ENCODE peak calls at places on chromosome 12, in nine cellular contexts. J, R, H, Q, O, K, D, X and S are unnamed samples.

GRCh38 chr12:16553457-16553856 is 52.5 kb downstream of the LMO3 start:
- DNase-seq in X (no peak), Q (no peak), K (no peak), J (no peak), D (no peak), O (no peak), R (no peak), H (no peak), S (no peak)

GRCh38 chr12:66548338-66549049 is 130.4 kb downstream of the GRIP1 start:
- DNase-seq in Q (no peak), K (no peak), R (no peak), X (no peak), J (no peak), O (no peak), D (no peak), H (peak), S (no peak)

GRCh38 chr12:112418596-112419268 is at the start of gene PTPN11:
- DNase-seq in R (peak), H (peak), Q (peak), D (peak), X (peak), O (peak), J (peak), K (peak), S (peak)

GRCh38 chr12:5015711-5016492 is 27.8 kb upstream of the KCNA5 start:
- DNase-seq in J (no peak), D (no peak), H (no peak), X (no peak), R (no peak), O (no peak), K (no peak), Q (no peak), S (no peak)

GRCh38 chr12:117498880-117499279 is 137.5 kb upstream of the NOS1 start:
- DNase-seq in H (no peak), X (no peak), J (no peak), Q (no peak), K (no peak), D (no peak), O (no peak), R (no peak), S (no peak)

GRCh38 chr12:68587448-68587873 is 23.2 kb upstream of the RAP1B start:
- DNase-seq in R (no peak), O (no peak), X (no peak), K (no peak), Q (no peak), J (no peak), H (peak), D (no peak), S (no peak)

GRCh38 chr12:89189448-89189847 is 162.9 kb downstream of the DUSP6 start:
- DNase-seq in D (no peak), R (no peak), O (no peak), Q (no peak), K (no peak), H (no peak), X (no peak), J (no peak), S (no peak)

GRCh38 chr12:96033549-96034389 is 1.6 kb downstream of the LTA4H start:
- DNase-seq in K (no peak), D (no peak), R (no peak), J (no peak), O (no peak), H (no peak), Q (no peak), X (peak), S (no peak)

GRCh38 chr12:90238872-90239271 is 530.2 kb upstream of the ATP2B1 start:
- DNase-seq in R (no peak), O (no peak), X (no peak), D (no peak), H (no peak), K (no peak), J (no peak), Q (no peak), S (no peak)

GRCh38 chr12:124395284-124395752 is 100.4 kb downstream of the RFLNA start:
- DNase-seq in K (no peak), H (no peak), D (peak), R (no peak), O (no peak), Q (no peak), X (no peak), J (no peak), S (no peak)

GRCh38 chr12:101209319-101210302 is at the start of gene SLC5A8:
- DNase-seq in K (no peak), J (no peak), D (peak), Q (no peak), R (no peak), O (no peak), X (no peak), H (no peak), S (no peak)

GRCh38 chr12:111505601-111506036 is 93.5 kb downstream of the ATXN2 start:
- DNase-seq in J (no peak), K (no peak), Q (no peak), D (no peak), H (no peak), R (no peak), X (no peak), O (no peak), S (no peak)

GRCh38 chr12:53843545-53843944 is 91.8 kb upstream of the CISTR start:
- DNase-seq in Q (no peak), R (no peak), O (no peak), J (no peak), K (no peak), H (no peak), X (no peak), D (no peak), S (no peak)

GRCh38 chr12:54360717-54361456 is 3.4 kb downstream of the GPR84 start:
- DNase-seq in K (peak), J (peak), Q (peak), D (peak), R (peak), H (no peak), X (peak), O (peak), S (no peak)

GRCh38 chr12:100987552-100988277 is 193.1 kb downstream of the ANO4 start:
- DNase-seq in R (peak), H (no peak), J (no peak), K (peak), X (peak), D (peak), O (no peak), Q (peak), S (no peak)

GRCh38 chr12:109463776-109464175 is 13.3 kb downstream of the KCTD10 start:
- DNase-seq in D (no peak), H (no peak), K (no peak), Q (no peak), O (no peak), X (no peak), J (no peak), R (no peak), S (no peak)

GRCh38 chr12:2355604-2356003 is 302.8 kb downstream of the CACNA1C start:
- DNase-seq in H (no peak), J (no peak), K (no peak), D (no peak), R (no peak), Q (no peak), X (no peak), O (no peak), S (no peak)

GRCh38 chr12:123713398-123714301 is 1.5 kb downstream of the ATP6V0A2 start:
- DNase-seq in O (no peak), H (no peak), Q (no peak), X (peak), R (no peak), K (no peak), D (peak), J (no peak), S (no peak)

GRCh38 chr12:49091836-49092085 is 2.8 kb downstream of the DHH start:
- DNase-seq in X (no peak), H (no peak), Q (no peak), J (no peak), O (no peak), K (no peak), D (no peak), R (no peak), S (no peak)

GRCh38 chr12:108825205-108825950 is 32.0 kb downstream of the SSH1 start:
- DNase-seq in D (no peak), O (no peak), H (no peak), Q (no peak), K (no peak), X (no peak), R (no peak), J (no peak), S (no peak)

GRCh38 chr12:9910716-9911421 is 21.3 kb downstream of the CLEC2A start:
- DNase-seq in Q (no peak), R (no peak), O (no peak), D (no peak), H (no peak), K (no peak), J (no peak), X (peak), S (no peak)

GRCh38 chr12:6685814-6686213 is 3.4 kb downstream of the ZNF384 start:
- DNase-seq in Q (no peak), X (no peak), J (no peak), H (no peak), K (no peak), O (no peak), D (no peak), R (no peak), S (no peak)

GRCh38 chr12:19970826-19971225 is 397.5 kb upstream of the PDE3A start:
- DNase-seq in O (no peak), H (no peak), D (no peak), R (no peak), Q (no peak), X (no peak), K (no peak), J (no peak), S (no peak)

GRCh38 chr12:70389678-70390077 is 23.6 kb downstream of the KCNMB4 start:
- DNase-seq in R (no peak), J (no peak), Q (no peak), O (no peak), H (no peak), K (no peak), X (no peak), D (no peak), S (no peak)

GRCh38 chr12:51392556-51393237 is 1.5 kb upstream of the GALNT6 start:
- DNase-seq in D (peak), K (peak), H (peak), Q (peak), X (no peak), O (no peak), J (no peak), R (peak), S (no peak)

GRCh38 chr12:105214141-105214540 is 21.8 kb downstream of the APPL2 start:
- DNase-seq in D (no peak), X (peak), H (no peak), R (no peak), K (no peak), J (no peak), Q (no peak), O (no peak), S (no peak)

GRCh38 chr12:47078086-47078395 is 1.4 kb upstream of the PCED1B start:
- DNase-seq in X (no peak), D (no peak), Q (no peak), O (no peak), R (no peak), K (no peak), H (no peak), J (no peak), S (no peak)

GRCh38 chr12:113292091-113292490 is 42.8 kb downstream of the SLC8B1 start:
- DNase-seq in D (no peak), O (no peak), R (no peak), Q (no peak), K (no peak), H (no peak), J (no peak), X (peak), S (no peak)

GRCh38 chr12:118035194-118036041 is 18.9 kb downstream of the RFC5 start:
- DNase-seq in X (no peak), H (no peak), Q (no peak), O (peak), J (no peak), D (no peak), R (no peak), K (no peak), S (no peak)

GRCh38 chr12:93308281-93308680 is 69.4 kb upstream of the NUDT4 start:
- DNase-seq in D (no peak), O (no peak), X (no peak), H (no peak), K (no peak), Q (no peak), J (no peak), R (no peak), S (no peak)